ENCODE peak calls at places on chromosome 9, in seven cellular contexts. J is foreskin fibroblast, Y is choroid plexus epithelial cell, K is AG10803, P is lower leg skin, C is HFF-Myc, M is heart right ventricle. E is an unnamed sample.

GRCh38 chr9:91273853-91274552 is 87.7 kb downstream of the AUH start:
- DNase-seq in K (peak), P (no peak), C (no peak), M (no peak), J (peak), Y (peak), E (no peak)

GRCh38 chr9:17135578-17135904 is 701 bp downstream of the CNTLN start:
- DNase-seq in C (no peak), J (no peak), M (peak), Y (no peak), K (no peak), P (peak), E (peak)

GRCh38 chr9:81416476-81417298 is 272.7 kb downstream of the TLE1 start:
- DNase-seq in K (peak), J (no peak), Y (peak), M (no peak), P (no peak), C (no peak), E (no peak)

GRCh38 chr9:87703636-87704276 is 22.2 kb upstream of the CTSL start:
- DNase-seq in J (no peak), P (no peak), K (no peak), Y (no peak), M (no peak), C (no peak), E (no peak)

GRCh38 chr9:109249615-109250014 is 71.2 kb downstream of the EPB41L4B start:
- DNase-seq in P (no peak), K (no peak), C (no peak), Y (no peak), M (no peak), J (no peak), E (no peak)

GRCh38 chr9:137959641-137960411 is 82.2 kb downstream of the CACNA1B start:
- DNase-seq in J (no peak), C (no peak), Y (no peak), K (no peak), M (no peak), P (no peak), E (no peak)

GRCh38 chr9:105413486-105414068 is 34.3 kb upstream of the FSD1L start:
- DNase-seq in Y (peak), M (no peak), K (peak), C (no peak), J (peak), P (no peak), E (no peak)

GRCh38 chr9:88819471-88819870 is 171.8 kb upstream of the S1PR3 start:
- DNase-seq in Y (no peak), K (no peak), P (no peak), M (no peak), C (no peak), J (no peak), E (no peak)

GRCh38 chr9:100277166-100277979 is 75.4 kb downstream of the TEX10 start:
- DNase-seq in K (peak), P (no peak), C (peak), Y (peak), J (peak), M (no peak), E (no peak)

GRCh38 chr9:12554636-12555035 is 138.5 kb upstream of the TYRP1 start:
- DNase-seq in J (peak), M (no peak), C (no peak), Y (peak), K (peak), P (no peak), E (no peak)

GRCh38 chr9:126219717-126220116 is 106.9 kb upstream of the MVB12B start:
- DNase-seq in P (peak), J (no peak), C (no peak), M (no peak), Y (no peak), K (no peak), E (no peak)

GRCh38 chr9:89038354-89039091 is 47.3 kb downstream of the S1PR3 start:
- DNase-seq in C (peak), K (peak), Y (peak), P (no peak), M (peak), J (peak), E (peak)

GRCh38 chr9:237858-238345 is 23.2 kb downstream of the DOCK8 start:
- DNase-seq in Y (no peak), K (no peak), J (no peak), C (no peak), P (no peak), M (no peak), E (no peak)

GRCh38 chr9:113912816-113913215 is 36.7 kb downstream of the ZNF618 start:
- DNase-seq in P (no peak), C (no peak), M (no peak), J (no peak), Y (no peak), K (no peak), E (no peak)

GRCh38 chr9:93278164-93278563 is 94.2 kb downstream of the WNK2 start:
- DNase-seq in M (no peak), J (no peak), P (no peak), C (no peak), Y (no peak), K (no peak), E (peak)

GRCh38 chr9:16002816-16003215 is 450.0 kb downstream of the CCDC171 start:
- DNase-seq in Y (peak), J (peak), P (no peak), K (no peak), M (no peak), C (no peak), E (no peak)

GRCh38 chr9:15837079-15837679 is 284.3 kb downstream of the CCDC171 start:
- DNase-seq in J (peak), Y (peak), K (peak), C (peak), P (no peak), M (peak), E (no peak)

GRCh38 chr9:104915049-104915448 is 12.9 kb downstream of the ABCA1 start:
- DNase-seq in J (no peak), Y (no peak), P (no peak), C (no peak), M (no peak), K (no peak), E (no peak)

GRCh38 chr9:73038613-73039012 is 85.8 kb upstream of the ALDH1A1 start:
- DNase-seq in P (peak), C (no peak), J (peak), Y (peak), K (peak), M (peak), E (no peak)

GRCh38 chr9:3262831-3263544 is 262.8 kb downstream of the RFX3 start:
- DNase-seq in C (no peak), Y (no peak), K (no peak), J (no peak), M (no peak), P (no peak), E (no peak)

GRCh38 chr9:135065151-135065550 is 22.3 kb upstream of the OLFM1 start:
- DNase-seq in J (no peak), P (peak), Y (no peak), K (no peak), M (no peak), C (no peak), E (no peak)

GRCh38 chr9:102237094-102237493 is 498.6 kb upstream of the GRIN3A start:
- DNase-seq in P (no peak), Y (no peak), J (no peak), C (no peak), K (no peak), M (no peak), E (no peak)

GRCh38 chr9:20580673-20581072 is 41.6 kb downstream of the MLLT3 start:
- DNase-seq in J (no peak), C (no peak), Y (no peak), M (no peak), K (no peak), P (no peak), E (no peak)

GRCh38 chr9:135363556-135363955 is 116.0 kb upstream of the PPP1R26 start:
- DNase-seq in P (no peak), M (no peak), K (no peak), J (no peak), Y (no peak), C (no peak), E (no peak)

GRCh38 chr9:70504814-70505213 is 90.4 kb upstream of the KLF9 start:
- DNase-seq in C (no peak), M (no peak), K (peak), P (no peak), Y (peak), J (no peak), E (no peak)

GRCh38 chr9:126407125-126407870 is 80.7 kb downstream of the MVB12B start:
- DNase-seq in J (peak), Y (no peak), P (no peak), C (no peak), K (peak), M (no peak), E (no peak)

GRCh38 chr9:134571326-134571871 is 70.2 kb upstream of the COL5A1 start:
- DNase-seq in J (no peak), Y (no peak), M (peak), C (no peak), P (peak), K (no peak), E (no peak)

GRCh38 chr9:16594787-16595186 is 275.7 kb downstream of the BNC2 start:
- DNase-seq in K (no peak), C (no peak), Y (no peak), M (no peak), J (no peak), P (no peak), E (no peak)

GRCh38 chr9:29439961-29440360 is 1866.7 kb upstream of the C9orf72 start:
- DNase-seq in Y (peak), C (no peak), K (no peak), J (peak), P (no peak), M (no peak), E (no peak)

GRCh38 chr9:88759374-88759773 is 224.4 kb downstream of the NXNL2 start:
- DNase-seq in C (no peak), K (no peak), M (no peak), P (no peak), J (no peak), Y (no peak), E (no peak)

DNA sequence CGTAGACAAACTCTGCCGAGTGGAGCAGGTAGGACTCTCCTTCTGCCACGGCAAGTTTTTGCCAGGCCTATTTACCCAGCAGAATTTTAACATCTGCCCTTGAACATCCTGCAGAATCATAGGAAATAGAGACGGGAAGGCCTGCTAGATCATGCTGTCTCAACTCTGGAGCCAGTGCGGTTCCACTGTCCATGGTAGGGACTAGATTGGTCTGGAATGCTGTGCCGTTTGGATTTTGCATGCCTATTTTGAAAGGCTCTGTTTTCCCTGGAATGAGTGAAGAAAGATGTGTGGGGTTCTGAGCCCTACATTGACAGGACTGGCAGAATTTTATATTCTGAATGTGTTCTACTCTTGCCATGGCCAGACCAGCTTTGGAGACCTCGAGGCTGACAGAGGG is 33.6 kb upstream of the CFAP157 start:
- DNase-seq in P (no peak), C (no peak), Y (no peak), J (no peak), M (no peak), K (no peak), E (no peak)
- TF ChIP-seq CTCF in P (no peak), C (no peak), Y (no peak), J (no peak), M (no peak), K (no peak), E (no peak)

DNA sequence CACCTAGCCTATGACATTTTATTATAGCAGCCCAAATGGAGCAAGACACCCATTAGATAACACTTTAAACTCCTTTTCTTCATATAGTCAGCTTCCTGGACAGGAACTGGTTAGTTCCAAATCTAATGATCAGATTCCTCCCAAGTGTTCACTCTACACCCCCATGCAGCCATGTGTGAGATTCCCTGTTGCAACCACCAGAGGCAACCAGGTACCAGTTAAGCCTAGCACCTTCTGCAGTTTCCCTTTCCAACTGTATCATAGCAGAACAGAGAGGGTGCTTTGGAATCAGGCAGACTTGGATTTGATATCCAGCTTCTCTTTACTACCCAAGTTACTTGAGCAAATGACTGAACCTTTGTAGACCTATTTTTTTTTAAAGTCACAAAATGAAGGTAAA is 296.6 kb upstream of the PCSK5 start:
- DNase-seq in J (no peak), K (no peak), P (no peak), Y (no peak), M (no peak), C (no peak), E (no peak)
- TF ChIP-seq CTCF in J (no peak), K (no peak), P (no peak), Y (no peak), M (no peak), C (no peak), E (no peak)

GRCh38 chr9:36292641-36293040 is 34.4 kb upstream of the GNE start:
- DNase-seq in J (no peak), C (no peak), Y (no peak), P (no peak), K (no peak), M (no peak), E (no peak)
- TF ChIP-seq CTCF in J (no peak), C (no peak), Y (no peak), P (no peak), K (no peak), M (no peak), E (no peak)

GRCh38 chr9:35079426-35080341 is at the start of gene FANCG:
- DNase-seq in K (peak), J (peak), Y (peak), M (peak), P (peak), C (peak), E (peak)
- TF ChIP-seq CTCF in K (peak), J (no peak), Y (no peak), M (no peak), P (no peak), C (no peak), E (no peak)

GRCh38 chr9:130480673-130481072 is 35.9 kb downstream of the ASS1 start:
- DNase-seq in J (no peak), C (no peak), M (no peak), K (no peak), Y (no peak), P (no peak), E (no peak)
- TF ChIP-seq CTCF in J (no peak), C (peak), M (no peak), K (no peak), Y (peak), P (no peak), E (no peak)

GRCh38 chr9:128459011-128459410 is 3.2 kb downstream of the ODF2 start:
- DNase-seq in M (peak), J (no peak), P (no peak), Y (no peak), K (no peak), C (no peak), E (no peak)
- TF ChIP-seq CTCF in M (no peak), J (no peak), P (no peak), Y (no peak), K (no peak), C (no peak), E (no peak)

GRCh38 chr9:14437336-14438231 is 123.6 kb upstream of the NFIB start:
- DNase-seq in P (no peak), Y (no peak), K (no peak), J (peak), M (no peak), C (no peak), E (no peak)

GRCh38 chr9:14434971-14435718 is 121.2 kb upstream of the NFIB start:
- DNase-seq in J (no peak), K (no peak), P (no peak), C (no peak), Y (no peak), M (no peak), E (no peak)

GRCh38 chr9:14433293-14433818 is 119.4 kb upstream of the NFIB start:
- DNase-seq in K (no peak), J (peak), C (no peak), P (no peak), M (no peak), Y (peak), E (no peak)

GRCh38 chr9:14435871-14436270 is 121.9 kb upstream of the NFIB start:
- DNase-seq in Y (no peak), J (no peak), K (no peak), M (no peak), C (no peak), P (no peak), E (no peak)

DNA sequence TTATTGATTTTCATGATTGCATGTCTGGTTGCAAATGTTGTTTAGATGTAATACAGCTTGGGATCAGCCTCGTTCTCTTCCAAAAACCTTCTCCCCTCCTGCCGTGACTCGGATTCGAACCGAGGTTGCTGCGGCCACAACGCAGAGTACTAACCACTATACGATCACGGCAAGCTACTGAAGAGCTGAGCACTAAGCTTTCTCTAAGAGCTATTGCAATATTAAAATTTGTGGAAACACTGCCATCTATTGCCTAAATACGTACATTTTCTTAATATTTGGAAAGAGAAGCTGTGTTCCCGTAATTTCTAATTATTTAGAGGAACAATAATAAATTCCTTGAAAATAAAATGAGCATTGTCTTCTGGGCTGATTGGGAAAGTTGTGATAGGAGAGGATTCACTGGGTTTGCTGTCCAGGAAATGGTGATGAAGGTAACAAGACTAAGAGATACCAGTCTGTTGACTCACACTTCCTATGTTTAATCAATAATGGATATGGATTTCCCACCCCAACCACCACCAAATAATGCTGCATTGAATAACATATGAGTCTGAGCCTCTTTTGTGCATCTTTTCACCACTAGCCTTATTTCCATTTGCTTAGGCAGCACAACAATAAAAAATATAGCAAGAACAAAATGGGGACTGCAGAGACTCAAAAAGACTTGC is 120.0 kb upstream of the NFIB start:
- DNase-seq in J (peak), M (peak), Y (peak), K (peak), P (no peak), C (peak), E (no peak)
- TF ChIP-seq CTCF in J (peak), M (peak), Y (peak), K (peak), P (no peak), C (no peak), E (no peak)

GRCh38 chr9:106557996-106558667 is 304.8 kb upstream of the ZNF462 start:
- DNase-seq in M (no peak), P (no peak), C (no peak), Y (no peak), J (no peak), K (no peak), E (no peak)

GRCh38 chr9:106560540-106560939 is 302.4 kb upstream of the ZNF462 start:
- DNase-seq in K (no peak), M (no peak), P (no peak), C (no peak), Y (no peak), J (no peak), E (no peak)
- TF ChIP-seq CTCF in K (peak), M (no peak), P (no peak), C (peak), Y (no peak), J (no peak), E (no peak)

DNA sequence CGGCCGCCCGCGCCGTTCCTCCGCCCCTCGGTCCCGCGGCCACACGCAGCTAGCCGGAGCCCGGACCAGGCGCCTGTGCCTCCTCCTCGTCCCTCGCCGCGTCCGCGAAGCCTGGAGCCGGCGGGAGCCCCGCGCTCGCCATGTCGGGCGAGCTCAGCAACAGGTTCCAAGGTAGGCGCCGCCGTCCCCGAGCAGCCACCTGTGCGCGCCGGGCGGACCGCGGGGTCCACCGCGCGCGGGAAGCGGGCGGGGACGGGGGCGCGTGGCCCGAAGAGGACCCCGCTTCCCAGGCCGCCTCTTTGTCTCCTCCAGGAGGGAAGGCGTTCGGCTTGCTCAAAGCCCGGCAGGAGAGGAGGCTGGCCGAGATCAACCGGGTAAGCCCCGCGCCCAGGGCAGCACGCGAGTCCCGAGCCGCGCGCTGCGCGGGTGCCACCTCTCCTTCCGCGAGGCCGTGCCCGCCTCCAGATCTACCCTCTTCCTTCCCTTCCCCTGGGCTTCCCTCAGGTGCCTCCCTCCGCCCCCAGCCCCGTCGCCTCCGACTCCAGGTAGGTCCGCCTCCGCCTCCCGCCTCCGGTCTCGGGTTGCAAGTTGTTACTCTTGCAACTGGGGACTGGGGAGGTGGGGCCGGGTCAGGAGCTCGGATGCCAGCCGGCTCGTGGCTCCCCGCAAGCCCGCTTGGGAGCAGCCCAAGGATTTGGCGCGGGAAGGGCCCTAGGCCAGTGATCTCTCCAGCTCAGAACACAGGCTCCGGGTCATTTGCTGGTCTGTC is at the start of gene AIF1L:
- DNase-seq in K (no peak), C (no peak), P (no peak), J (peak), M (no peak), Y (no peak), E (no peak)
- TF ChIP-seq CTCF in K (no peak), C (no peak), P (no peak), J (no peak), M (no peak), Y (no peak), E (no peak)

GRCh38 chr9:33168941-33169544 is 1.9 kb upstream of the B4GALT1 start:
- DNase-seq in Y (no peak), J (no peak), K (no peak), P (no peak), M (no peak), C (no peak), E (no peak)

GRCh38 chr9:33172256-33172678 is 5.1 kb upstream of the B4GALT1 start:
- DNase-seq in M (no peak), K (no peak), Y (peak), P (no peak), J (no peak), C (no peak), E (no peak)

GRCh38 chr9:33172735-33173238 is 5.7 kb upstream of the B4GALT1 start:
- DNase-seq in K (no peak), J (no peak), C (no peak), P (no peak), Y (no peak), M (no peak), E (no peak)

GRCh38 chr9:33167949-33168535 is 906 bp upstream of the B4GALT1 start:
- DNase-seq in P (no peak), K (no peak), J (peak), Y (peak), C (no peak), M (no peak), E (no peak)

GRCh38 chr9:33170464-33171156 is 3.5 kb upstream of the B4GALT1 start:
- DNase-seq in J (peak), C (no peak), P (peak), M (peak), Y (peak), K (no peak), E (peak)
- TF ChIP-seq CTCF in J (no peak), C (peak), P (no peak), M (peak), Y (peak), K (peak), E (peak)

E was measured in breast epithelium.